ENCODE peak calls at places on chromosome X, in nine cellular contexts. One of them, this sample, is unnamed.

GRCh38 chrX:46333550-46333949 is 211.7 kb downstream of the ZNF674 start:
- DNase-seq in pancreas: no peak
- DNase-seq in heart right ventricle: no peak
- DNase-seq in fibroblast of the aortic adventitia: no peak
- DNase-seq in endodermal cell: no peak
- DNase-seq in HFF-Myc: no peak
- DNase-seq in Karpas-422: no peak
- DNase-seq in A549: no peak
- DNase-seq in SK-N-SH: no peak
- DNase-seq in this sample: no peak

GRCh38 chrX:155997436-155997835 is at the start of gene IL9R:
- DNase-seq in A549: no peak
- DNase-seq in SK-N-SH: no peak
- DNase-seq in HFF-Myc: no peak
- DNase-seq in heart right ventricle: no peak
- DNase-seq in pancreas: no peak
- DNase-seq in fibroblast of the aortic adventitia: no peak
- DNase-seq in endodermal cell: no peak
- DNase-seq in Karpas-422: no peak
- DNase-seq in this sample: no peak

GRCh38 chrX:69221239-69222102 is 56.2 kb upstream of the PJA1 start:
- DNase-seq in fibroblast of the aortic adventitia: no peak
- DNase-seq in HFF-Myc: no peak
- DNase-seq in heart right ventricle: no peak
- DNase-seq in pancreas: no peak
- DNase-seq in SK-N-SH: no peak
- DNase-seq in Karpas-422: no peak
- DNase-seq in endodermal cell: peak
- DNase-seq in A549: no peak
- DNase-seq in this sample: no peak

GRCh38 chrX:39915081-39915480 is 182.7 kb downstream of the BCOR start:
- DNase-seq in fibroblast of the aortic adventitia: no peak
- DNase-seq in A549: no peak
- DNase-seq in heart right ventricle: no peak
- DNase-seq in pancreas: peak
- DNase-seq in endodermal cell: no peak
- DNase-seq in Karpas-422: no peak
- DNase-seq in HFF-Myc: no peak
- DNase-seq in SK-N-SH: no peak
- DNase-seq in this sample: no peak

GRCh38 chrX:37367946-37368345 is 18.8 kb downstream of the PRRG1 start:
- DNase-seq in SK-N-SH: no peak
- DNase-seq in fibroblast of the aortic adventitia: peak
- DNase-seq in HFF-Myc: no peak
- DNase-seq in heart right ventricle: no peak
- DNase-seq in pancreas: no peak
- DNase-seq in A549: no peak
- DNase-seq in Karpas-422: no peak
- DNase-seq in endodermal cell: no peak
- DNase-seq in this sample: no peak

GRCh38 chrX:134580947-134581346 is 77.3 kb downstream of the PLAC1 start:
- DNase-seq in endodermal cell: no peak
- DNase-seq in heart right ventricle: no peak
- DNase-seq in A549: no peak
- DNase-seq in SK-N-SH: no peak
- DNase-seq in Karpas-422: no peak
- DNase-seq in fibroblast of the aortic adventitia: peak
- DNase-seq in HFF-Myc: no peak
- DNase-seq in pancreas: no peak
- DNase-seq in this sample: no peak

GRCh38 chrX:71144651-71145050 is at the start of gene NLGN3:
- DNase-seq in heart right ventricle: peak
- DNase-seq in SK-N-SH: peak
- DNase-seq in pancreas: no peak
- DNase-seq in endodermal cell: peak
- DNase-seq in HFF-Myc: no peak
- DNase-seq in fibroblast of the aortic adventitia: no peak
- DNase-seq in A549: no peak
- DNase-seq in Karpas-422: no peak
- DNase-seq in this sample: no peak

GRCh38 chrX:47223476-47224250 is 5.2 kb downstream of the CDK16 start:
- DNase-seq in Karpas-422: no peak
- DNase-seq in HFF-Myc: no peak
- DNase-seq in A549: no peak
- DNase-seq in SK-N-SH: no peak
- DNase-seq in endodermal cell: no peak
- DNase-seq in heart right ventricle: no peak
- DNase-seq in fibroblast of the aortic adventitia: no peak
- DNase-seq in pancreas: peak
- DNase-seq in this sample: no peak

GRCh38 chrX:92209936-92210335 is 430.8 kb downstream of the PCDH11X start:
- DNase-seq in pancreas: no peak
- DNase-seq in A549: no peak
- DNase-seq in Karpas-422: no peak
- DNase-seq in HFF-Myc: no peak
- DNase-seq in endodermal cell: no peak
- DNase-seq in heart right ventricle: no peak
- DNase-seq in fibroblast of the aortic adventitia: no peak
- DNase-seq in SK-N-SH: no peak
- DNase-seq in this sample: no peak

GRCh38 chrX:10041383-10041782 is 74.2 kb downstream of the CLDN34 start:
- DNase-seq in endodermal cell: peak
- DNase-seq in A549: no peak
- DNase-seq in Karpas-422: no peak
- DNase-seq in pancreas: no peak
- DNase-seq in SK-N-SH: no peak
- DNase-seq in fibroblast of the aortic adventitia: peak
- DNase-seq in heart right ventricle: no peak
- DNase-seq in HFF-Myc: no peak
- DNase-seq in this sample: no peak

GRCh38 chrX:120485562-120486520 is 16.7 kb upstream of the LAMP2 start:
- DNase-seq in pancreas: peak
- DNase-seq in HFF-Myc: peak
- DNase-seq in endodermal cell: peak
- DNase-seq in SK-N-SH: peak
- DNase-seq in heart right ventricle: peak
- DNase-seq in fibroblast of the aortic adventitia: peak
- DNase-seq in A549: peak
- DNase-seq in Karpas-422: peak
- DNase-seq in this sample: peak

GRCh38 chrX:427812-428725 is 41.4 kb upstream of the PPP2R3B start:
- DNase-seq in endodermal cell: peak
- DNase-seq in HFF-Myc: no peak
- DNase-seq in pancreas: no peak
- DNase-seq in heart right ventricle: no peak
- DNase-seq in fibroblast of the aortic adventitia: no peak
- DNase-seq in A549: peak
- DNase-seq in Karpas-422: no peak
- DNase-seq in SK-N-SH: peak
- DNase-seq in this sample: no peak

GRCh38 chrX:22652596-22652995 is 347.2 kb upstream of the DDX53 start:
- DNase-seq in fibroblast of the aortic adventitia: peak
- DNase-seq in heart right ventricle: no peak
- DNase-seq in endodermal cell: peak
- DNase-seq in SK-N-SH: peak
- DNase-seq in pancreas: no peak
- DNase-seq in A549: no peak
- DNase-seq in Karpas-422: no peak
- DNase-seq in HFF-Myc: peak
- DNase-seq in this sample: no peak

GRCh38 chrX:110847334-110847733 is 51.7 kb upstream of the CHRDL1 start:
- DNase-seq in endodermal cell: peak
- DNase-seq in A549: peak
- DNase-seq in pancreas: no peak
- DNase-seq in Karpas-422: peak
- DNase-seq in fibroblast of the aortic adventitia: peak
- DNase-seq in heart right ventricle: no peak
- DNase-seq in SK-N-SH: peak
- DNase-seq in HFF-Myc: no peak
- DNase-seq in this sample: peak

GRCh38 chrX:147894332-147894870 is 17.3 kb upstream of the FMR1 start:
- DNase-seq in heart right ventricle: no peak
- DNase-seq in pancreas: no peak
- DNase-seq in Karpas-422: no peak
- DNase-seq in HFF-Myc: no peak
- DNase-seq in fibroblast of the aortic adventitia: peak
- DNase-seq in endodermal cell: no peak
- DNase-seq in SK-N-SH: no peak
- DNase-seq in A549: no peak
- DNase-seq in this sample: no peak

GRCh38 chrX:18668059-18668458 is 3.8 kb downstream of the RS1 start:
- DNase-seq in A549: no peak
- DNase-seq in SK-N-SH: no peak
- DNase-seq in HFF-Myc: no peak
- DNase-seq in Karpas-422: no peak
- DNase-seq in endodermal cell: no peak
- DNase-seq in pancreas: no peak
- DNase-seq in fibroblast of the aortic adventitia: no peak
- DNase-seq in heart right ventricle: no peak
- DNase-seq in this sample: no peak

GRCh38 chrX:38142598-38142997 is 78.1 kb downstream of the SRPX start:
- DNase-seq in pancreas: no peak
- DNase-seq in fibroblast of the aortic adventitia: peak
- DNase-seq in Karpas-422: no peak
- DNase-seq in A549: no peak
- DNase-seq in HFF-Myc: no peak
- DNase-seq in heart right ventricle: no peak
- DNase-seq in endodermal cell: no peak
- DNase-seq in SK-N-SH: no peak
- DNase-seq in this sample: no peak

GRCh38 chrX:40006025-40007017 is 91.4 kb downstream of the BCOR start:
- DNase-seq in heart right ventricle: peak
- DNase-seq in SK-N-SH: peak
- DNase-seq in fibroblast of the aortic adventitia: no peak
- DNase-seq in Karpas-422: no peak
- DNase-seq in endodermal cell: peak
- DNase-seq in A549: no peak
- DNase-seq in pancreas: peak
- DNase-seq in HFF-Myc: no peak
- DNase-seq in this sample: no peak

GRCh38 chrX:111511477-111511876 is at the start of gene SERTM2:
- DNase-seq in HFF-Myc: no peak
- DNase-seq in Karpas-422: peak
- DNase-seq in endodermal cell: peak
- DNase-seq in fibroblast of the aortic adventitia: peak
- DNase-seq in SK-N-SH: peak
- DNase-seq in pancreas: no peak
- DNase-seq in heart right ventricle: no peak
- DNase-seq in A549: no peak
- DNase-seq in this sample: no peak

DNA sequence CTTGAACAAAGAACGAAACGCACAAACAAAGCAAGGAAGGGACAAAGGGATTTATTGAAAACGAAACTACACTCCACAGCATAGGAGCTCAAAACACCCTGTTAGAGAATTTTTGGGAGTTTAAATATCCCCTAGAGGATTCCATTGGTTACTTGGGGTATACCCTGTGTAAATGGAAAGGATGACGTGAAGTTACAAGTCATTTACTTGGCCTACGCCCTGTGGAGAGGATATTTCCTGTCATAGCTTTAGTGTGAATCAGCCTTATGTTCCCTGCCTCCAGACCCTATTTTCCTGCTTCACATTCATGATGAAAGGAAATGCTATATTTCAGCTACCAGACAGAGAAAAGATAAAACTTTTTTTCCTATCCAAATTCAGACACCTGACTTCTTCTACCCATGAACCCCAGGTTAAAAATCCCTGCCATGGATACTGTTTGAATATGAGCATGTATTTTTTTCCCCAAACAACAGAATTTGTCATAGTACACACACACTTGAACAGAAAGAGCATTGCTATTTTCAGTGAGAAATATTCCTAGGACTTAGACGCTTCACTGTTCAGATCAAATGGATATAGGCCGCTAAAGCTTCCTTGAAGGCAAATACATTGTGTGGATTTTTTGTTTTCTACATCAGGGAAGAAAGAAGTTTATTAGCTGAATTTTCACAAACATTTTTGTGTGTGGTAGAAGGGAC is 20.4 kb downstream of the PIN4 start:
- DNase-seq in fibroblast of the aortic adventitia: peak
- DNase-seq in A549: no peak
- DNase-seq in Karpas-422: peak
- DNase-seq in pancreas: no peak
- DNase-seq in heart right ventricle: no peak
- DNase-seq in endodermal cell: no peak
- DNase-seq in HFF-Myc: peak
- DNase-seq in SK-N-SH: no peak
- DNase-seq in this sample: no peak
- H3K4me3 ChIP-seq in fibroblast of the aortic adventitia: no peak
- H3K4me3 ChIP-seq in A549: no peak
- H3K4me3 ChIP-seq in Karpas-422: no peak
- H3K4me3 ChIP-seq in pancreas: no peak
- H3K4me3 ChIP-seq in heart right ventricle: no peak
- H3K4me3 ChIP-seq in endodermal cell: no peak
- H3K4me3 ChIP-seq in HFF-Myc: no peak
- H3K4me3 ChIP-seq in SK-N-SH: peak
- H3K4me3 ChIP-seq in this sample: no peak

GRCh38 chrX:129561453-129561852 is 21.4 kb downstream of the OCRL start:
- DNase-seq in Karpas-422: no peak
- DNase-seq in heart right ventricle: no peak
- DNase-seq in fibroblast of the aortic adventitia: no peak
- DNase-seq in HFF-Myc: no peak
- DNase-seq in pancreas: no peak
- DNase-seq in endodermal cell: no peak
- DNase-seq in A549: no peak
- DNase-seq in SK-N-SH: no peak
- DNase-seq in this sample: no peak
- H3K4me3 ChIP-seq in Karpas-422: no peak
- H3K4me3 ChIP-seq in heart right ventricle: no peak
- H3K4me3 ChIP-seq in fibroblast of the aortic adventitia: no peak
- H3K4me3 ChIP-seq in HFF-Myc: no peak
- H3K4me3 ChIP-seq in pancreas: no peak
- H3K4me3 ChIP-seq in endodermal cell: no peak
- H3K4me3 ChIP-seq in A549: no peak
- H3K4me3 ChIP-seq in SK-N-SH: no peak
- H3K4me3 ChIP-seq in this sample: no peak

DNA sequence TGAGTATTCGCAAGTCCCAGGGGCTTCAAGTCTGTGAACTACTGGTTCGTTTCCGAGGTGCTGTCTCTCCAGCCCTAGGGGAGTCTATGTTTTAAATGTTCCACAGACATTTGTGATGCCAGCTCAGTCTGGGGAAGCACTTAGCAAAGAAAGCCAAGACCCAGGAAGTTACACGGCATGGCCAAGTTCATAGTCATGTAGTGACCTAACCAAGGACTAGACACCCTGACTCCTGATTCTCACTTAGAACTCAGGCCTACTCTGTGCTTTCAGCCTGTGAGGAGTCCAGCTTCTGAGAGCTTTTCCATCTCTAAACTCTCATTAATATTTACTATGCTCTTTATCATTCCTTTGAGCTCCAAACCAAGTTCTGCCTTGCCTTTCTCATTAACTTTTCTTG is 105.3 kb upstream of the FAM9C start:
- DNase-seq in endodermal cell: no peak
- DNase-seq in Karpas-422: no peak
- DNase-seq in SK-N-SH: no peak
- DNase-seq in pancreas: no peak
- DNase-seq in fibroblast of the aortic adventitia: no peak
- DNase-seq in heart right ventricle: no peak
- DNase-seq in HFF-Myc: no peak
- DNase-seq in A549: no peak
- DNase-seq in this sample: no peak
- H3K4me3 ChIP-seq in endodermal cell: no peak
- H3K4me3 ChIP-seq in Karpas-422: no peak
- H3K4me3 ChIP-seq in SK-N-SH: no peak
- H3K4me3 ChIP-seq in pancreas: no peak
- H3K4me3 ChIP-seq in fibroblast of the aortic adventitia: no peak
- H3K4me3 ChIP-seq in heart right ventricle: no peak
- H3K4me3 ChIP-seq in HFF-Myc: no peak
- H3K4me3 ChIP-seq in A549: no peak
- H3K4me3 ChIP-seq in this sample: no peak

GRCh38 chrX:139691493-139691842 is 16.5 kb downstream of the MCF2 start:
- DNase-seq in A549: no peak
- DNase-seq in SK-N-SH: peak
- DNase-seq in heart right ventricle: peak
- DNase-seq in Karpas-422: no peak
- DNase-seq in fibroblast of the aortic adventitia: peak
- DNase-seq in pancreas: no peak
- DNase-seq in HFF-Myc: no peak
- DNase-seq in endodermal cell: no peak
- DNase-seq in this sample: no peak
- H3K4me3 ChIP-seq in A549: peak
- H3K4me3 ChIP-seq in SK-N-SH: no peak
- H3K4me3 ChIP-seq in heart right ventricle: peak
- H3K4me3 ChIP-seq in Karpas-422: no peak
- H3K4me3 ChIP-seq in fibroblast of the aortic adventitia: no peak
- H3K4me3 ChIP-seq in pancreas: peak
- H3K4me3 ChIP-seq in HFF-Myc: no peak
- H3K4me3 ChIP-seq in endodermal cell: no peak
- H3K4me3 ChIP-seq in this sample: no peak

This sample was measured in LNCaP clone FGC.